ENCODE peak calls at places on chromosomes 6 and 20, in four cellular contexts. One of them, this sample, is unnamed.

GRCh38 chr6:131199568-131200272 is 64.5 kb downstream of the AKAP7 start:
- DNase-seq in GM04504: peak; percentile 47
- DNase-seq in dorsolateral prefrontal cortex: no peak
- DNase-seq in C1 segment of cervical spinal cord: no peak
- DNase-seq in this sample: no peak

GRCh38 chr20:21396921-21397340 is 395 bp downstream of the NKX2-4 start:
- DNase-seq in GM04504: no peak
- DNase-seq in dorsolateral prefrontal cortex: no peak
- DNase-seq in C1 segment of cervical spinal cord: no peak
- DNase-seq in this sample: no peak

GRCh38 chr6:138593100-138593877 is 94.0 kb upstream of the NHSL1 start:
- DNase-seq in GM04504: peak; percentile 97
- DNase-seq in dorsolateral prefrontal cortex: no peak
- DNase-seq in C1 segment of cervical spinal cord: no peak
- DNase-seq in this sample: peak; percentile 96

GRCh38 chr6:140174509-140174908 is 800.1 kb upstream of the CITED2 start:
- DNase-seq in GM04504: peak; percentile 94
- DNase-seq in dorsolateral prefrontal cortex: no peak
- DNase-seq in C1 segment of cervical spinal cord: no peak
- DNase-seq in this sample: peak; percentile 64

GRCh38 chr20:38210741-38211140 is 45.7 kb upstream of the TGM2 start:
- DNase-seq in GM04504: no peak
- DNase-seq in dorsolateral prefrontal cortex: no peak
- DNase-seq in C1 segment of cervical spinal cord: no peak
- DNase-seq in this sample: no peak

GRCh38 chr6:44524491-44525227 is 137.2 kb downstream of the CDC5L start:
- DNase-seq in GM04504: no peak
- DNase-seq in dorsolateral prefrontal cortex: no peak
- DNase-seq in C1 segment of cervical spinal cord: no peak
- DNase-seq in this sample: no peak

GRCh38 chr6:14921878-14922277 is 324.0 kb upstream of the JARID2 start:
- DNase-seq in GM04504: no peak
- DNase-seq in dorsolateral prefrontal cortex: no peak
- DNase-seq in C1 segment of cervical spinal cord: no peak
- DNase-seq in this sample: no peak

GRCh38 chr20:49490689-49491088 is 8.2 kb upstream of the KCNB1 start:
- DNase-seq in GM04504: no peak
- DNase-seq in dorsolateral prefrontal cortex: no peak
- DNase-seq in C1 segment of cervical spinal cord: no peak
- DNase-seq in this sample: no peak

GRCh38 chr6:26543953-26544352 is 5.8 kb downstream of the HMGN4 start:
- DNase-seq in GM04504: no peak
- DNase-seq in dorsolateral prefrontal cortex: no peak
- DNase-seq in C1 segment of cervical spinal cord: no peak
- DNase-seq in this sample: no peak

GRCh38 chr6:130827247-130828149 is at the start of gene SMLR1:
- DNase-seq in GM04504: no peak
- DNase-seq in dorsolateral prefrontal cortex: no peak
- DNase-seq in C1 segment of cervical spinal cord: no peak
- DNase-seq in this sample: no peak

GRCh38 chr6:132684267-132684666 is 25.3 kb upstream of the TAAR1 start:
- DNase-seq in GM04504: no peak
- DNase-seq in dorsolateral prefrontal cortex: no peak
- DNase-seq in C1 segment of cervical spinal cord: no peak
- DNase-seq in this sample: no peak

GRCh38 chr6:128112494-128112893 is 211.6 kb upstream of the THEMIS start:
- DNase-seq in GM04504: no peak
- DNase-seq in dorsolateral prefrontal cortex: no peak
- DNase-seq in C1 segment of cervical spinal cord: no peak
- DNase-seq in this sample: no peak

This sample was measured in SW 1271.